ENCODE peak calls at places on chromosomes 6 and 20, in ten cellular contexts. E is Kasumi-1; J is activated CD4-positive, alpha-beta T cell treated with anti-CD3 and anti-CD28 coated beads, Interleukin-2, amount 50 U/mL, for 1 hour; X is GM10248; A is fibroblast of pulmonary artery; S is stimulated activated CD8-positive, alpha-beta memory T cell treated with anti-CD3 and anti-CD28 coated beads, Interleukin-12 subunit alpha, Interleukin-12 subunit beta, amount 100 ng/mL, for 1 hour; H is body of pancreas; P is RPMI7951; R is GM18507; N is NCI-H1694 treated with DMSO at 0.1 percent for 48 hours. L is an unnamed sample.

GRCh38 chr6:46129634-46130505 is at the start of gene ENPP4:
- DNase-seq in E (peak), J (peak), X (peak), A (peak), S (peak), H (peak), P (peak), R (peak), N (peak), L (peak)

GRCh38 chr6:46220351-46221220 is 49.8 kb upstream of the ENPP5 start:
- DNase-seq in E (peak), J (no peak), X (peak), A (peak), S (no peak), H (no peak), P (no peak), R (peak), N (no peak), L (no peak)

GRCh38 chr20:48238326-48238725 is 453.0 kb upstream of the SULF2 start:
- DNase-seq in E (no peak), J (no peak), X (no peak), A (peak), S (no peak), H (no peak), P (peak), R (no peak), N (no peak), L (no peak)

GRCh38 chr6:96532399-96532798 is 10.8 kb downstream of the UFL1 start:
- DNase-seq in E (no peak), J (no peak), X (no peak), A (no peak), S (no peak), H (no peak), P (no peak), R (no peak), N (no peak), L (no peak)

GRCh38 chr20:24316731-24317130 is 152.7 kb upstream of the SYNDIG1 start:
- DNase-seq in E (no peak), J (no peak), X (no peak), A (no peak), S (no peak), H (no peak), P (no peak), R (no peak), N (no peak), L (no peak)

GRCh38 chr20:62591122-62591468 is 51.2 kb upstream of the SLCO4A1 start:
- DNase-seq in E (no peak), J (no peak), X (no peak), A (no peak), S (no peak), H (no peak), P (no peak), R (no peak), N (no peak), L (peak)

GRCh38 chr20:49482621-49483017 is at the start of gene KCNB1:
- DNase-seq in E (peak), J (peak), X (peak), A (peak), S (no peak), H (peak), P (peak), R (no peak), N (no peak), L (peak)

GRCh38 chr6:32581275-32582095 is 8.2 kb downstream of the HLA-DRB1 start:
- DNase-seq in E (no peak), J (no peak), X (no peak), A (no peak), S (no peak), H (no peak), P (no peak), R (no peak), N (no peak), L (no peak)

GRCh38 chr20:20802328-20802727 is 89.9 kb upstream of the RALGAPA2 start:
- DNase-seq in E (peak), J (no peak), X (no peak), A (peak), S (no peak), H (no peak), P (no peak), R (no peak), N (no peak), L (no peak)